ENCODE peak calls at places on chromosomes 13 and 19, in ten cellular contexts. One of them, this sample, is unnamed.
A peak's percentile ranks its signal among the peaks of the same experiment; 100 is the strongest.

GRCh38 chr13:22278336-22278929 is 607.6 kb downstream of the FGF9 start:
- DNase-seq in epithelial cell of prostate: no peak
- DNase-seq in T-helper 1 cell: peak; percentile 17
- DNase-seq in A172: peak; percentile 1
- DNase-seq in left ventricle myocardium superior: peak; percentile 54
- DNase-seq in anterior cingulate cortex: no peak
- DNase-seq in GM12878: peak; percentile 43
- DNase-seq in kidney: no peak
- DNase-seq in WERI-Rb-1: no peak
- DNase-seq in AG04450: peak; percentile 18
- DNase-seq in this sample: no peak

GRCh38 chr13:25848822-25849740 is 202.7 kb downstream of the SHISA2 start:
- DNase-seq in epithelial cell of prostate: no peak
- DNase-seq in T-helper 1 cell: no peak
- DNase-seq in A172: no peak
- DNase-seq in left ventricle myocardium superior: no peak
- DNase-seq in anterior cingulate cortex: no peak
- DNase-seq in GM12878: no peak
- DNase-seq in kidney: no peak
- DNase-seq in WERI-Rb-1: no peak
- DNase-seq in AG04450: no peak
- DNase-seq in this sample: no peak

GRCh38 chr13:36998624-36999041 is 507 bp downstream of the ALG5 start:
- DNase-seq in epithelial cell of prostate: no peak
- DNase-seq in T-helper 1 cell: no peak
- DNase-seq in A172: no peak
- DNase-seq in left ventricle myocardium superior: peak; percentile 33
- DNase-seq in anterior cingulate cortex: no peak
- DNase-seq in GM12878: no peak
- DNase-seq in kidney: peak; percentile 83
- DNase-seq in WERI-Rb-1: peak; percentile 11
- DNase-seq in AG04450: no peak
- DNase-seq in this sample: peak; percentile 25

GRCh38 chr13:110653851-110654250 is 38.5 kb downstream of the NAXD start:
- DNase-seq in epithelial cell of prostate: no peak
- DNase-seq in T-helper 1 cell: no peak
- DNase-seq in A172: no peak
- DNase-seq in left ventricle myocardium superior: no peak
- DNase-seq in anterior cingulate cortex: no peak
- DNase-seq in GM12878: no peak
- DNase-seq in kidney: peak; percentile 65
- DNase-seq in WERI-Rb-1: no peak
- DNase-seq in AG04450: no peak
- DNase-seq in this sample: no peak

GRCh38 chr19:17255150-17255621 is 9.4 kb downstream of the USHBP1 start:
- DNase-seq in epithelial cell of prostate: no peak
- DNase-seq in T-helper 1 cell: no peak
- DNase-seq in A172: no peak
- DNase-seq in left ventricle myocardium superior: no peak
- DNase-seq in anterior cingulate cortex: no peak
- DNase-seq in GM12878: no peak
- DNase-seq in kidney: no peak
- DNase-seq in WERI-Rb-1: no peak
- DNase-seq in AG04450: no peak
- DNase-seq in this sample: no peak

GRCh38 chr19:40716031-40716654 is 543 bp downstream of the COQ8B start:
- DNase-seq in epithelial cell of prostate: peak; percentile 96
- DNase-seq in T-helper 1 cell: no peak
- DNase-seq in A172: no peak
- DNase-seq in left ventricle myocardium superior: no peak
- DNase-seq in anterior cingulate cortex: no peak
- DNase-seq in GM12878: peak; percentile 26
- DNase-seq in kidney: no peak
- DNase-seq in WERI-Rb-1: no peak
- DNase-seq in AG04450: peak; percentile 6
- DNase-seq in this sample: peak; percentile 53

GRCh38 chr19:15859187-15859586 is 38.7 kb downstream of the CYP4F2 start:
- DNase-seq in epithelial cell of prostate: no peak
- DNase-seq in T-helper 1 cell: no peak
- DNase-seq in A172: no peak
- DNase-seq in left ventricle myocardium superior: no peak
- DNase-seq in anterior cingulate cortex: no peak
- DNase-seq in GM12878: no peak
- DNase-seq in kidney: no peak
- DNase-seq in WERI-Rb-1: no peak
- DNase-seq in AG04450: no peak
- DNase-seq in this sample: no peak

GRCh38 chr13:95156208-95156607 is 145.0 kb downstream of the ABCC4 start:
- DNase-seq in epithelial cell of prostate: no peak
- DNase-seq in T-helper 1 cell: no peak
- DNase-seq in A172: peak; percentile 8
- DNase-seq in left ventricle myocardium superior: no peak
- DNase-seq in anterior cingulate cortex: no peak
- DNase-seq in GM12878: no peak
- DNase-seq in kidney: no peak
- DNase-seq in WERI-Rb-1: no peak
- DNase-seq in AG04450: no peak
- DNase-seq in this sample: no peak

GRCh38 chr19:49328741-49329140 is 3.8 kb upstream of the SLC6A16 start:
- DNase-seq in epithelial cell of prostate: no peak
- DNase-seq in T-helper 1 cell: no peak
- DNase-seq in A172: no peak
- DNase-seq in left ventricle myocardium superior: no peak
- DNase-seq in anterior cingulate cortex: no peak
- DNase-seq in GM12878: no peak
- DNase-seq in kidney: no peak
- DNase-seq in WERI-Rb-1: no peak
- DNase-seq in AG04450: no peak
- DNase-seq in this sample: no peak

GRCh38 chr13:66618702-66619101 is 611.4 kb downstream of the PCDH9 start:
- DNase-seq in epithelial cell of prostate: no peak
- DNase-seq in T-helper 1 cell: no peak
- DNase-seq in A172: peak; percentile 32
- DNase-seq in left ventricle myocardium superior: no peak
- DNase-seq in anterior cingulate cortex: no peak
- DNase-seq in GM12878: no peak
- DNase-seq in kidney: no peak
- DNase-seq in WERI-Rb-1: no peak
- DNase-seq in AG04450: peak; percentile 11
- DNase-seq in this sample: no peak

This sample was measured in BE2C.